ENCODE peak calls at places on chromosomes 2 and 18, in four cellular contexts. H is endothelial cell of umbilical vein, V is thyroid gland, B is heart left ventricle. C is an unnamed sample.

GRCh38 chr2:45786030-45786830 is 134.8 kb downstream of the PRKCE start:
- DNase-seq in V (no peak), H (no peak), B (no peak), C (no peak)

GRCh38 chr2:218824004-218824403 is 7.6 kb downstream of the PRKAG3 start:
- DNase-seq in H (no peak), V (no peak), B (no peak), C (peak; percentile 67)

GRCh38 chr2:120472891-120473309 is 127.0 kb downstream of the INHBB start:
- DNase-seq in B (no peak), V (no peak), H (no peak), C (peak; percentile 88)

GRCh38 chr2:203591642-203592041 is 56.5 kb upstream of the RAPH1 start:
- DNase-seq in H (no peak), V (no peak), B (no peak), C (no peak)

GRCh38 chr18:48662021-48662661 is 123.3 kb downstream of the CTIF start:
- DNase-seq in H (no peak), B (no peak), V (peak; percentile 48), C (no peak)

GRCh38 chr2:151350579-151351195 is 6.7 kb upstream of the TNFAIP6 start:
- DNase-seq in B (no peak), V (no peak), H (peak; percentile 65), C (no peak)

GRCh38 chr2:43110442-43110871 is 115.9 kb downstream of the ZFP36L2 start:
- DNase-seq in H (no peak), V (no peak), B (peak; percentile 62), C (no peak)

GRCh38 chr2:180063494-180063893 is 56.4 kb upstream of the CWC22 start:
- DNase-seq in B (no peak), V (no peak), H (no peak), C (no peak)

GRCh38 chr2:133262888-133263287 is 305.4 kb downstream of the NCKAP5 start:
- DNase-seq in B (no peak), V (no peak), H (no peak), C (no peak)

GRCh38 chr2:12109363-12110017 is 363.1 kb downstream of the LPIN1 start:
- DNase-seq in H (no peak), V (no peak), B (no peak), C (no peak)

GRCh38 chr2:227871375-227871788 is at the start of gene DAW1:
- DNase-seq in H (peak; percentile 78), V (peak; percentile 82), B (peak; percentile 60), C (no peak)

GRCh38 chr2:54763636-54764291 is 40.3 kb downstream of the EML6 start:
- DNase-seq in V (no peak), B (no peak), H (no peak), C (no peak)

GRCh38 chr2:173647681-173648350 is 293.1 kb downstream of the CDCA7 start:
- DNase-seq in H (no peak), B (no peak), V (no peak), C (no peak)

GRCh38 chr18:50620319-50620718 is 60.4 kb downstream of the MAPK4 start:
- DNase-seq in B (no peak), V (no peak), H (no peak), C (no peak)

GRCh38 chr2:25494626-25495025 is 152.9 kb upstream of the DNMT3A start:
- DNase-seq in H (no peak), B (no peak), V (no peak), C (no peak)

GRCh38 chr2:20211420-20211819 is 13.5 kb downstream of the SDC1 start:
- DNase-seq in B (no peak), V (no peak), H (no peak), C (no peak)

GRCh38 chr2:232338759-232339106 is 39.8 kb upstream of the ALPP start:
- DNase-seq in B (no peak), H (no peak), V (no peak), C (peak; percentile 82)

GRCh38 chr18:61308795-61309393 is 24.3 kb upstream of the CDH20 start:
- DNase-seq in B (no peak), V (no peak), H (peak; percentile 13), C (no peak)

GRCh38 chr2:33047939-33048338 is 101.2 kb downstream of the LTBP1 start:
- DNase-seq in B (no peak), V (no peak), H (no peak), C (no peak)

GRCh38 chr2:69271831-69272257 is 115.2 kb downstream of the GFPT1 start:
- DNase-seq in V (no peak), B (no peak), H (peak; percentile 61), C (no peak)

GRCh38 chr18:23619388-23619873 is 33.1 kb upstream of the NPC1 start:
- DNase-seq in B (no peak), H (peak; percentile 20), V (no peak), C (no peak)

GRCh38 chr2:27243391-27244130 is 19.3 kb downstream of the SLC30A3 start:
- DNase-seq in H (no peak), V (no peak), B (no peak), C (no peak)

GRCh38 chr2:222193328-222194008 is 105.3 kb downstream of the PAX3 start:
- DNase-seq in V (no peak), B (no peak), H (no peak), C (no peak)

GRCh38 chr18:72542993-72543361 is 1.2 kb downstream of the CBLN2 start:
- DNase-seq in B (no peak), H (peak; percentile 7), V (no peak), C (no peak)

GRCh38 chr18:72541871-72542690 is 2.1 kb downstream of the CBLN2 start:
- DNase-seq in V (no peak), B (no peak), H (no peak), C (no peak)

GRCh38 chr18:72539861-72540260 is 4.3 kb downstream of the CBLN2 start:
- DNase-seq in V (no peak), B (no peak), H (no peak), C (no peak)

GRCh38 chr18:72543362-72544055 is 633 bp downstream of the CBLN2 start:
- DNase-seq in H (peak; percentile 10), B (no peak), V (no peak), C (no peak)

DNA sequence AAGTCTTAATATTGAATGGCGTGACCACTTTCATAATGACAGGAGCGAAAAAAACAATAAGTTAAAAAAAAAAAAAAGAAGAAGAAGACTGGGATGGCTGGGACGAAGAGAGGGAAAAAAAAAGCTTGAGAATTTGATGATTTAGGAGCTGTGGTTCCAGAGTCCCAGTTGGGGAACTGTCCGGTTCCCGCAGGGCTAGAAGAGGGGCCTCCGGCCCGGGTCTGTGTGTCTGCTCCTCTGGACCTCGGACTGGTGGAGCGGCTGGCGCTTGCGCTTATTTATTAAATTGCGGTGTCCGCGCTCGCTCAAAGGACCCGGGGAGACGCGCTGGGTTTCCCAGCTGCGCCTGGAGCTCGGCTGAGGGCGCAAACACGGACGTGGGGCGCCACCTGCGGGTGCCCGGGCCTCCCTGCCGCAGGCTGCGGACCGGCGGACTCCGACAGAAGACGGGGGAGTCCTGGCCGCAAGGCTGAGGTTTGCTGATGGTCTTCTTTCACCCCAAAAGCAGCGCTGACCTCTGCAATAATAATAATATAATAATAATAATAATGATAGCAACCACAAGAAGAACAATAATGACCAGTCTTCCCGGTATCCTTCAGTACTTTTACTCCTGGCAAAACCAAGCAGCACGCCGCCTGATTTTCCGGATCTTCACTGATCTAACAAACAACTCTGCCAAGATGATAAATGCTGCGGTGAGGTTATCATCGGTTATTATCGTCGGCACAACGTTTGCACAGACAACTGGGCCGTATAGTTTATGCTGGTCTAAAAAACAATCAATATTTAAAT is at the start of gene CBLN2:
- DNase-seq in H (peak; percentile 64), V (peak; percentile 19), B (no peak), C (no peak)
- TF ChIP-seq CTCF in H (peak; percentile 95), V (no peak), B (peak; percentile 44), C (no peak)

GRCh38 chr2:37645836-37646235 is 25.6 kb downstream of the CDC42EP3 start:
- DNase-seq in H (no peak), V (no peak), B (no peak), C (no peak)
- TF ChIP-seq POLR2A in H (no peak), V (no peak), B (no peak), C (no peak)

GRCh38 chr2:157839822-157840221 is 36.3 kb downstream of the ACVR1 start:
- DNase-seq in V (no peak), B (no peak), H (no peak), C (no peak)

GRCh38 chr2:157839162-157839801 is 36.8 kb downstream of the ACVR1 start:
- DNase-seq in H (peak; percentile 48), V (peak; percentile 47), B (no peak), C (no peak)

GRCh38 chr2:157841485-157841884 is 34.6 kb downstream of the ACVR1 start:
- DNase-seq in H (no peak), B (no peak), V (no peak), C (no peak)

GRCh38 chr2:157842106-157842879 is 33.8 kb downstream of the ACVR1 start:
- DNase-seq in H (no peak), V (no peak), B (no peak), C (no peak)

DNA sequence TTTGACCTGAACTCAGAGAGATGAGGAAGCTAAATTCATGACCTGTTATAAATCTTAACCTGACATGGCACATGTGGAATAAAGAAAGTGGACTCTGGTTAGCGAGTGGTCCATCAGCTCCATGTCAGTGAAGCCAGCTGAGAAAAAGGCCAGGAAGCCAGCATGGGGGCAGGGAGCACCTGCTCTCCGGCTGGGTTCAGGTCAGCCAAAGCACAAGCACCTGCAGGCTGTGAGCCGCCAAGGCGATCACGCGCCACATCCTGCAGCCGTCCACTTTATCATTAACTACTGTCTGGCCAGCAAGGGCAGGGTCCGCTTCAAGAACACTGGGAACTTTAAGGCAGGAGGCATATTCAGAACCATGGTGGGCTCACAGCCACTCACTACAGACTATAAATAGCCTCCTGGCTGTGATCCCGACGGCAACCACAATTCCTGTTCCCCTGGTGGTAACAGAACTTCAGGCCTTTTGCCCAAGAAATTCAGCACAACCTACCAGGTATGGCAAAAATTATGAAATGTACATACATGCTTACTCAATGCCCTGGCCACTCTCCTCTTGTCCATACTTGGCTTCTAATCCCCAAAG is 35.5 kb downstream of the ACVR1 start:
- DNase-seq in V (peak; percentile 88), H (peak; percentile 52), B (peak; percentile 69), C (no peak)
- TF ChIP-seq CTCF in V (peak; percentile 53), H (no peak), B (no peak), C (no peak)

GRCh38 chr2:128537646-128538045 is 219.0 kb upstream of the HS6ST1 start:
- DNase-seq in V (no peak), B (no peak), H (no peak), C (peak; percentile 6)

GRCh38 chr2:128534688-128535392 is 216.2 kb upstream of the HS6ST1 start:
- DNase-seq in V (no peak), B (no peak), H (no peak), C (no peak)

GRCh38 chr2:128538401-128538800 is 219.7 kb upstream of the HS6ST1 start:
- DNase-seq in B (no peak), V (no peak), H (no peak), C (no peak)

GRCh38 chr2:128535928-128536327 is 217.3 kb upstream of the HS6ST1 start:
- DNase-seq in H (peak; percentile 6), B (no peak), V (no peak), C (no peak)

DNA sequence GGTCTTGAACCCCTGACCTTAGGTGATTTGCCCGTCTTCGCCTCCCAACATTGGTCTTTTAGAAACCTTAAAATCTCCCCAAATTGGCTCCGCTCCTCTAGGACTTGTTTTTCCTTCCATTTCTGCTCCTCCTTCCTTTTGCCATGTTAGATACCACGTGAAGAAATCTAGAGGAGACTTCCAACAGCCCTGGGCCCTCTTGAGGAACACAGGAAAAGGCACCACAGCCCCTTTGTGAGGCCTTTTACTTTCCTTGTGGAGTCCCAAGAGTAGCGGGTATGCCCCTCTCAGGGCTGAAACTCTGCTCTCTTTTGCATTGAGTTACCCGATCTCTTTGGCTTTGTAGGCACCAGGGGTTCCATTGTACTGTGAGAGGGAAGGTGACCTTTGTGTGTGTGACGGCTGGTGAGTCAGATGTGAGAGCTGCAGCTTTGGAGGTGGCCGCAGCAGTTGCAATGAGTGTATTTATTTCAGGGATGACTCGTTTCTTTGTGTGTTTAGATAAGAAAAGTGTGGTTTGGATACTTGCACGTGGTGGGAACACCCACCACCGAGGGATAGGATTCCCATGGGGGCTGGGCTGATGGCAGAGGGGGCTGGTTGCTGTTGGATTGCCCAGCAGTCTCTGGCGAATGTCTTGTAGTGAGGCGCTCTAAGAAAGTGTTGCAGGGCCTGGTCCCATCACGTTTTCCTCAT is 218.4 kb upstream of the HS6ST1 start:
- DNase-seq in H (peak; percentile 35), V (no peak), B (no peak), C (peak; percentile 31)
- TF ChIP-seq POLR2A in H (no peak), V (no peak), B (no peak), C (no peak)

C was measured in lower leg skin.